ENCODE peak calls at places on chromosomes 16 and 17, in seven cellular contexts. O is OCI-LY7, N is HuH-7.5, W is mucosa of gallbladder, D is GM23338, Q is NCI-H1694 treated with DMSO at 0.1 percent for 48 hours, B is LHCN-M2. S is an unnamed sample.

GRCh38 chr17:80802626-80803450 is 188.8 kb upstream of the CHMP6 start:
- DNase-seq in D (no peak), Q (no peak), N (no peak), B (no peak), O (no peak), W (no peak), S (no peak)

GRCh38 chr17:64608571-64608981 is 53.5 kb downstream of the SMURF2 start:
- DNase-seq in D (no peak), O (no peak), B (peak; percentile 50), N (no peak), W (no peak), Q (no peak), S (no peak)

GRCh38 chr17:9299695-9300094 is 275.9 kb downstream of the STX8 start:
- DNase-seq in N (no peak), Q (no peak), O (no peak), W (no peak), D (no peak), B (no peak), S (no peak)

GRCh38 chr16:35431829-35432663 is 1972.6 kb downstream of the TP53TG3F start:
- DNase-seq in O (peak; percentile 20), W (no peak), D (peak; percentile 25), Q (peak; percentile 2), B (no peak), N (peak; percentile 9), S (no peak)

GRCh38 chr17:44992242-44992939 is 24.3 kb upstream of the C1QL1 start:
- DNase-seq in W (no peak), Q (no peak), D (no peak), O (no peak), B (no peak), N (no peak), S (no peak)

GRCh38 chr17:28861393-28862203 is 6.8 kb downstream of the ERAL1 start:
- DNase-seq in Q (no peak), B (no peak), O (no peak), D (peak; percentile 43), N (no peak), W (no peak), S (no peak)

GRCh38 chr17:4241535-4241934 is 22.2 kb downstream of the ANKFY1 start:
- DNase-seq in W (no peak), Q (no peak), N (no peak), B (no peak), D (no peak), O (no peak), S (no peak)

GRCh38 chr17:60573139-60573975 is 26.6 kb upstream of the PPM1D start:
- DNase-seq in D (peak; percentile 60), O (no peak), B (no peak), N (no peak), W (no peak), Q (no peak), S (no peak)

GRCh38 chr16:19227643-19228042 is 57.9 kb upstream of the CLEC19A start:
- DNase-seq in W (no peak), B (no peak), Q (no peak), D (peak; percentile 49), N (no peak), O (no peak), S (no peak)

GRCh38 chr16:1144476-1145382 is 8.2 kb upstream of the CACNA1H start:
- DNase-seq in W (no peak), N (no peak), D (no peak), B (no peak), Q (no peak), O (no peak), S (no peak)

GRCh38 chr16:19991614-19992013 is 82.1 kb downstream of the GPR139 start:
- DNase-seq in B (no peak), N (no peak), Q (no peak), D (peak; percentile 41), W (no peak), O (no peak), S (no peak)

GRCh38 chr17:73363788-73364522 is 52.2 kb upstream of the CDC42EP4 start:
- DNase-seq in O (no peak), W (no peak), D (peak; percentile 65), B (no peak), Q (no peak), N (no peak), S (no peak)

GRCh38 chr16:72191551-72191950 is 19.6 kb upstream of the PMFBP1 start:
- DNase-seq in W (no peak), O (no peak), D (no peak), B (peak; percentile 42), Q (peak; percentile 32), N (no peak), S (peak; percentile 90)

GRCh38 chr17:55783684-55784245 is 32.9 kb downstream of the PCTP start:
- DNase-seq in W (peak; percentile 58), N (no peak), D (no peak), B (peak; percentile 75), Q (no peak), O (no peak), S (no peak)

GRCh38 chr16:66205287-66206167 is 161.0 kb upstream of the CDH5 start:
- DNase-seq in W (no peak), B (peak; percentile 79), O (no peak), D (no peak), Q (no peak), N (no peak), S (no peak)

GRCh38 chr16:30609002-30609927 is 924 bp downstream of the ZNF689 start:
- DNase-seq in Q (peak; percentile 9), W (no peak), N (peak; percentile 49), D (peak; percentile 70), B (peak; percentile 36), O (peak; percentile 56), S (no peak)

GRCh38 chr16:75256871-75257343 is 5.5 kb upstream of the BCAR1 start:
- DNase-seq in Q (no peak), N (no peak), W (no peak), B (peak; percentile 61), D (no peak), O (no peak), S (no peak)

GRCh38 chr17:17052462-17053221 is 10.4 kb downstream of the MPRIP start:
- DNase-seq in O (no peak), W (no peak), B (no peak), Q (no peak), D (no peak), N (no peak), S (no peak)

GRCh38 chr16:55479560-55480197 is 681 bp downstream of the MMP2 start:
- DNase-seq in B (no peak), D (peak; percentile 46), N (no peak), W (no peak), O (no peak), Q (no peak), S (no peak)

GRCh38 chr16:56623637-56624036 is 1.9 kb upstream of the MT1E start:
- DNase-seq in O (no peak), W (no peak), Q (no peak), N (no peak), B (no peak), D (no peak), S (no peak)

GRCh38 chr16:4097826-4098240 is 18.4 kb downstream of the ADCY9 start:
- DNase-seq in B (no peak), W (no peak), O (no peak), D (peak; percentile 51), N (no peak), Q (no peak), S (no peak)

GRCh38 chr16:11386791-11387546 is 41.7 kb downstream of the RMI2 start:
- DNase-seq in D (peak; percentile 93), O (peak; percentile 40), N (no peak), W (no peak), B (no peak), Q (no peak), S (no peak)

GRCh38 chr17:4678448-4679026 is 25.4 kb downstream of the PELP1 start:
- DNase-seq in N (no peak), D (no peak), O (no peak), B (peak; percentile 81), Q (no peak), W (no peak), S (no peak)

S was measured in NCI-H2171.